ENCODE peak calls at places on chromosome 5, in four cellular contexts. One of them, this sample, is unnamed.

GRCh38 chr5:111563041-111563822 is 50.9 kb upstream of the STARD4 start:
- DNase-seq in GM04503: no peak
- DNase-seq in activated CD4-positive, alpha-beta T cell treated with anti-CD3 and anti-CD28 coated beads, Interleukin-2, amount 10 ng/mL, durations not matched to agents 7 days and 5 days: no peak
- DNase-seq in GM04504: peak
- DNase-seq in this sample: peak

GRCh38 chr5:59540366-59540765 is 353.2 kb downstream of the PDE4D start:
- DNase-seq in activated CD4-positive, alpha-beta T cell treated with anti-CD3 and anti-CD28 coated beads, Interleukin-2, amount 10 ng/mL, durations not matched to agents 7 days and 5 days: no peak
- DNase-seq in GM04503: no peak
- DNase-seq in GM04504: no peak
- DNase-seq in this sample: no peak

GRCh38 chr5:138212828-138213160 is 329 bp downstream of the CDC23 start:
- DNase-seq in activated CD4-positive, alpha-beta T cell treated with anti-CD3 and anti-CD28 coated beads, Interleukin-2, amount 10 ng/mL, durations not matched to agents 7 days and 5 days: peak
- DNase-seq in GM04503: no peak
- DNase-seq in GM04504: no peak
- DNase-seq in this sample: no peak

GRCh38 chr5:43336159-43336558 is 22.9 kb upstream of the HMGCS1 start:
- DNase-seq in GM04503: no peak
- DNase-seq in activated CD4-positive, alpha-beta T cell treated with anti-CD3 and anti-CD28 coated beads, Interleukin-2, amount 10 ng/mL, durations not matched to agents 7 days and 5 days: no peak
- DNase-seq in GM04504: no peak
- DNase-seq in this sample: no peak

GRCh38 chr5:1823381-1824034 is 22.3 kb downstream of the NDUFS6 start:
- DNase-seq in GM04503: no peak
- DNase-seq in activated CD4-positive, alpha-beta T cell treated with anti-CD3 and anti-CD28 coated beads, Interleukin-2, amount 10 ng/mL, durations not matched to agents 7 days and 5 days: no peak
- DNase-seq in GM04504: no peak
- DNase-seq in this sample: no peak

GRCh38 chr5:151001436-151001835 is 19.0 kb upstream of the GPX3 start:
- DNase-seq in GM04503: no peak
- DNase-seq in activated CD4-positive, alpha-beta T cell treated with anti-CD3 and anti-CD28 coated beads, Interleukin-2, amount 10 ng/mL, durations not matched to agents 7 days and 5 days: no peak
- DNase-seq in GM04504: no peak
- DNase-seq in this sample: no peak

GRCh38 chr5:135398855-135399837 is at the start of gene MACROH2A1:
- DNase-seq in GM04504: peak
- DNase-seq in GM04503: no peak
- DNase-seq in activated CD4-positive, alpha-beta T cell treated with anti-CD3 and anti-CD28 coated beads, Interleukin-2, amount 10 ng/mL, durations not matched to agents 7 days and 5 days: peak
- DNase-seq in this sample: no peak

GRCh38 chr5:109939109-109939682 is 249.5 kb downstream of the MAN2A1 start:
- DNase-seq in GM04503: no peak
- DNase-seq in GM04504: peak
- DNase-seq in activated CD4-positive, alpha-beta T cell treated with anti-CD3 and anti-CD28 coated beads, Interleukin-2, amount 10 ng/mL, durations not matched to agents 7 days and 5 days: no peak
- DNase-seq in this sample: no peak

GRCh38 chr5:142703153-142703552 is 17.3 kb upstream of the FGF1 start:
- DNase-seq in GM04504: no peak
- DNase-seq in activated CD4-positive, alpha-beta T cell treated with anti-CD3 and anti-CD28 coated beads, Interleukin-2, amount 10 ng/mL, durations not matched to agents 7 days and 5 days: no peak
- DNase-seq in GM04503: no peak
- DNase-seq in this sample: no peak

This sample was measured in AG04449.